ENCODE peak calls at places on chromosomes 4 and X, in ten cellular contexts. N, R, I, X, H, B, U, O, G and P are unnamed samples.

GRCh38 chrX:120664081-120664480 is 34.2 kb upstream of the C1GALT1C1 start:
- DNase-seq in H (no peak), X (no peak), G (no peak), B (no peak), I (peak; percentile 40), N (peak; percentile 39), U (no peak), O (no peak), R (peak; percentile 57), P (peak; percentile 18)

GRCh38 chrX:19579485-19579884 is 64.2 kb upstream of the MAP3K15 start:
- DNase-seq in B (no peak), G (no peak), U (no peak), I (no peak), R (peak; percentile 21), X (no peak), H (no peak), N (peak; percentile 39), O (no peak), P (no peak)

GRCh38 chrX:79107891-79108718 is 36.4 kb upstream of the GPR174 start:
- DNase-seq in B (peak; percentile 50), U (no peak), I (no peak), N (no peak), O (no peak), G (no peak), X (no peak), H (no peak), R (no peak), P (peak; percentile 40)

GRCh38 chr4:100576570-100576969 is 58.7 kb upstream of the EMCN start:
- DNase-seq in U (no peak), N (no peak), H (no peak), O (no peak), I (no peak), R (no peak), G (no peak), X (no peak), B (no peak), P (no peak)

GRCh38 chr4:57190651-57191481 is 80.7 kb upstream of the IGFBP7 start:
- DNase-seq in X (no peak), B (peak; percentile 41), N (peak; percentile 11), O (peak; percentile 42), U (peak; percentile 38), H (peak; percentile 49), R (peak; percentile 57), I (peak; percentile 25), G (peak; percentile 56), P (no peak)

GRCh38 chrX:41516995-41517660 is 70.0 kb downstream of the NYX start:
- DNase-seq in O (no peak), H (no peak), U (no peak), X (no peak), G (no peak), I (no peak), N (no peak), R (no peak), B (no peak), P (no peak)

GRCh38 chrX:56994375-56995270 is 718 bp downstream of the SPIN3 start:
- DNase-seq in I (no peak), U (no peak), N (peak; percentile 8), O (no peak), H (no peak), G (no peak), B (no peak), R (no peak), X (peak; percentile 12), P (no peak)

GRCh38 chr4:153448003-153448731 is 18.0 kb upstream of the TMEM131L start:
- DNase-seq in U (no peak), H (no peak), B (no peak), O (no peak), R (no peak), N (peak; percentile 34), I (peak; percentile 79), G (peak; percentile 60), X (no peak), P (no peak)

GRCh38 chrX:153869473-153870287 is 16.3 kb downstream of the L1CAM start:
- DNase-seq in N (no peak), I (no peak), X (no peak), O (no peak), R (no peak), H (no peak), B (no peak), G (no peak), U (no peak), P (no peak)

GRCh38 chrX:153871946-153872878 is 13.8 kb downstream of the L1CAM start:
- DNase-seq in G (no peak), O (no peak), H (no peak), U (no peak), B (no peak), N (no peak), X (no peak), R (no peak), I (no peak), P (no peak)

GRCh38 chrX:153870288-153870690 is 15.7 kb downstream of the L1CAM start:
- DNase-seq in H (no peak), N (no peak), G (no peak), I (no peak), U (no peak), X (no peak), R (no peak), O (no peak), B (no peak), P (no peak)

GRCh38 chrX:153871451-153871850 is 14.5 kb downstream of the L1CAM start:
- DNase-seq in R (no peak), U (no peak), X (no peak), N (no peak), H (peak; percentile 37), I (no peak), G (no peak), O (no peak), B (no peak), P (no peak)

DNA sequence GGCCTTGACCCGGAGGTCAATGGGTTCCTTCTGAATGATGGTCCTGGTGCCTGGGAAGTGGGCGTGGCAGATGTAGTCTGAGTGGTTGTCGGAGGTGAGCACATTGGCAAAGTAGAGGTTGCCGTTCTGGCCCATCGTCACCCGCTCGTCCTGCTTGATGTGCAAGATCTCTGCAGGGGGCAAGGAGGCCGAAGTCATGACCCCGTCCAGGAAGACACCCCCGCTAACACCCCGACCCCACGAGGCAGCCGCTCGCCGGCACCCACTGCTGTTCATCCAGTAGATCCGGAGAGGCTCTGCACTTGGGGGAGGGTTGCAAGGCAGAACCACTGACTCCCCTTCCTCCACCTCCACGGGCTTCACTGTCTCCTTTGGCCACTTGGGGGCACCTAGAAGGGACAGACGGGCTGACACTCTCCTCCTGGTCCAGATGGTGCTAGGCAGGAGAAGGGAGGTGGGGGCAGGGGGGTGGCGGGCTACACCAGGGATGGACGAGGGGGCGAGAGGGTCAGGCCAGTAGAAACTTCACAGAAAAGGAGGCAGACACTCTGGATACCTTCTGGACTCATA is 15.1 kb downstream of the L1CAM start:
- DNase-seq in H (no peak), I (no peak), G (no peak), U (no peak), X (no peak), B (no peak), O (no peak), R (no peak), N (no peak), P (no peak)
- TF ChIP-seq CTCF in H (no peak), I (no peak), G (no peak), U (no peak), X (no peak), B (no peak), O (no peak), R (peak; percentile 10), N (no peak), P (peak; percentile 15)

DNA sequence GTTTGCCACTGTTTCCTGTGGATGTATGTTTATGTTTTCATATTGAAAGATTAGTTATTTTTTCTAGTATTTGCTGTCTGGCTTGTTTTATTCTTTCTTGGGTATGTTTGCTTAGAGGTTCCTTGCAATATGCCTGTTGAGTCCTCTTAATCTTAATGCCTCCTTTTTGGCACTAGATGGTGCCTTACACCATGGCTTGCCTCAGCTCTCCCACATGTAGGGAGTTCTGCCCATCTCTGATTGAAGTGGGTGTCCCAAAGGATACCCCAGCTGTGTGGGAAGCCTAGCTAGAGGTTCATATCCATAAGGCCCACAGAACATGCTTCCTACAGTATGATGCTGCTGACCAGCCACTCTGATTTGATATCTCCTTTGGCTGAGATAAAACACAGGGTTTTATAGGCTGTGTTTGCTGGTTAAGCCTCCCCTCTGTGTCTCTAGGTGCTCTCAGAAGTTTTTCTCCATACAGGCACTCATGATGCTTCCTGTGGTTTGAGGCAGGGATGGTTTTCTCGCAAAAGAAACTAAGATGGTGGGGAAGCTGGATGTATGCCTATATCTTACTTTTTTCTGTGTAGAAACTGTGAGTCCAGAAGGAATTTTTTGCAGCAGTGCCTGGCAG is 162.4 kb downstream of the ASB9 start:
- DNase-seq in B (peak; percentile 3), I (no peak), U (no peak), G (no peak), O (peak; percentile 2), R (no peak), X (no peak), N (no peak), H (no peak), P (no peak)
- TF ChIP-seq CTCF in B (no peak), I (no peak), U (no peak), G (no peak), O (peak; percentile 25), R (peak; percentile 18), X (no peak), N (no peak), H (no peak), P (peak; percentile 21)

GRCh38 chr4:122456228-122457106 is at the start of gene IL2:
- DNase-seq in O (no peak), H (no peak), N (no peak), B (no peak), R (no peak), U (no peak), X (no peak), G (no peak), I (no peak), P (no peak)

GRCh38 chr4:122453384-122454000 is 3.0 kb downstream of the IL2 start:
- DNase-seq in I (no peak), G (no peak), B (no peak), N (no peak), H (no peak), U (no peak), R (no peak), X (no peak), O (no peak), P (no peak)

GRCh38 chr4:122450847-122451246 is 5.7 kb downstream of the IL2 start:
- DNase-seq in O (peak; percentile 12), R (peak; percentile 62), N (peak; percentile 8), B (peak; percentile 19), X (no peak), H (no peak), G (peak; percentile 11), I (peak; percentile 33), U (no peak), P (no peak)
- TF ChIP-seq CTCF in O (no peak), R (peak; percentile 60), N (peak; percentile 16), B (no peak), X (no peak), H (no peak), G (peak; percentile 17), I (peak; percentile 23), U (no peak), P (peak; percentile 38)

GRCh38 chr4:117898496-117898895 is 135.8 kb upstream of the NDST3 start:
- DNase-seq in B (no peak), O (no peak), N (no peak), G (no peak), R (no peak), X (no peak), U (no peak), I (no peak), H (no peak), P (no peak)

DNA sequence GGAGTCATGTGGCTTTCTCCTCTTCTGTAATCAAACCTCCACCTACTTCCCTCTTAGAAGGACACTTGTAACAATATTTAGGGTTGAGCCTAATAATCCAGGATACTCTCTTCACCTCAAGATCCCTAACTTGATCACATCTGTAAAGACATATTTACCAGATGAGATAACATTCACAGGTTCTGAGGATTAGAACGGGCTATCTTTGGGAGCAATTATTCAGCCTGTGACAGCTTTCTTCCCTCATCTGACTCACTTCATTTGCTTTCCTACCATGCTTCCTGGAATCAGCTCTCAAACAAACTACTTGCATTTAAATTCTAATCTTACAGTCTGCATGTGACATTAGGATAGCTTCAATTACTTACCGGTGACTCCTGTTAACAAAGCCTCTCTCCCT is 133.5 kb upstream of the NDST3 start:
- DNase-seq in X (no peak), I (no peak), O (no peak), U (no peak), G (peak; percentile 18), H (no peak), N (no peak), R (no peak), B (no peak), P (no peak)
- TF ChIP-seq CTCF in X (no peak), I (no peak), O (no peak), U (no peak), G (no peak), H (no peak), N (no peak), R (no peak), B (no peak), P (no peak)